ENCODE peak calls at places on chromosomes 16 and 17, in five cellular contexts. N is heart left ventricle, G is sigmoid colon, W is ovary, H is gastrocnemius medialis. J is an unnamed sample.

GRCh38 chr16:54928421-54929089 is 2.1 kb upstream of the IRX5 start:
- DNase-seq in G (no peak), H (no peak), N (peak; percentile 86), W (no peak), J (peak; percentile 55)

GRCh38 chr17:27526603-27527002 is 70.4 kb downstream of the KSR1 start:
- DNase-seq in N (no peak), W (peak; percentile 60), H (no peak), G (peak; percentile 71), J (no peak)

GRCh38 chr16:88927661-88928060 is 49.3 kb downstream of the CBFA2T3 start:
- DNase-seq in W (no peak), H (no peak), G (no peak), N (no peak), J (no peak)

GRCh38 chr17:55642741-55643140 is 79.9 kb downstream of the TMEM100 start:
- DNase-seq in H (no peak), N (no peak), G (no peak), W (no peak), J (no peak)

GRCh38 chr16:69040144-69040909 is 65.1 kb upstream of the HAS3 start:
- DNase-seq in W (no peak), H (no peak), G (peak; percentile 13), N (no peak), J (no peak)

GRCh38 chr17:78535285-78536197 is 41.7 kb downstream of the DNAH17 start:
- DNase-seq in G (peak; percentile 18), W (no peak), N (no peak), H (no peak), J (no peak)

GRCh38 chr16:65121870-65122723 is at the start of gene CDH11:
- DNase-seq in G (peak; percentile 78), H (no peak), W (peak; percentile 92), N (peak; percentile 64), J (peak; percentile 78)

GRCh38 chr17:75652934-75653549 is 13.9 kb downstream of the RECQL5 start:
- DNase-seq in N (no peak), W (no peak), G (peak; percentile 45), H (no peak), J (no peak)

GRCh38 chr16:23026777-23027362 is 122.4 kb downstream of the USP31 start:
- DNase-seq in N (no peak), G (no peak), W (no peak), H (no peak), J (no peak)

GRCh38 chr17:19554393-19554792 is 20.7 kb downstream of the SLC47A1 start:
- DNase-seq in N (no peak), G (no peak), H (no peak), W (peak; percentile 57), J (peak; percentile 46)

GRCh38 chr16:27474041-27474440 is 72.1 kb downstream of the IL21R start:
- DNase-seq in N (no peak), H (no peak), G (no peak), W (no peak), J (no peak)

GRCh38 chr17:74466111-74466784 is at the start of gene CD300A:
- DNase-seq in G (no peak), N (peak; percentile 60), W (no peak), H (no peak), J (no peak)

GRCh38 chr17:74452841-74453661 is 13.4 kb upstream of the CD300A start:
- DNase-seq in N (peak; percentile 48), G (no peak), H (no peak), W (peak; percentile 73), J (peak; percentile 55)

GRCh38 chr16:15606521-15607220 is 36.3 kb downstream of the MARF1 start:
- DNase-seq in G (no peak), H (no peak), W (no peak), N (no peak), J (no peak)

DNA sequence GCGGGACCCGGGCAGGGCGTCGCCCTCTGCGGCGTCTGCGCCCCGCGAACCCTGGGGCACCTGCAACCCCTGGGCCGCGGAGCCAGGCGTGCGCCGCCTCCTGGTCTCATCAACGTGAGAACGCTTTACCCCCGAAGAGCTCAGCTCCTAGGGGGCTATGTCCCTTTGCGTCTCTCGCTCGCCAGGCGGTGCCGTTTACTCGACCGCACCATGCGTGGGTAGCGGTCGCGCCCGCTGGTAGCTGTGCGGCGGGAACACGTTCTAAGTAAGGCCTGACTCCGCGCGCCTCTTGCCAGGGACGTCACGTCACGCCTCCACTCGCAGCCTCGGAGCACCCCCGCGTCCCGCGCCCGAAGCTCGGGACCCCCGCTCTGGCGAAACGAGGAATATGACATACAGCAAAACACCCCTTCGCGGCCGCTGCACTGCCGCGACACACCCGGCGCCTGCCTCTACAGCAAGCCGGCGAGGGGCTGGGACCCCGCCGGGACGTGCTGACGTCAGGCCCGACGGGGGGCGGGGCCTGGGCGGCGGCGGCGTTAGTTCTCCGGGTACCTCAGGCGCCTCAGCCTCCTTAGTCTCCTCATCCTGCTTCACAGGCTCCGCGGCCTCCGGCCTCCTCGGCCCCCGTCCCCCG is at the start of gene RAB11FIP3:
- DNase-seq in W (peak; percentile 87), N (peak; percentile 86), G (peak; percentile 93), H (peak; percentile 80), J (peak; percentile 84)
- TF ChIP-seq POLR2A in W (peak; percentile 84), N (peak; percentile 94), G (peak; percentile 83), H (peak; percentile 99), J (peak; percentile 89)

GRCh38 chr17:54172654-54173316 is 350.1 kb downstream of the KIF2B start:
- DNase-seq in H (no peak), W (no peak), G (no peak), N (no peak), J (no peak)
- TF ChIP-seq CTCF in H (peak; percentile 31), W (no peak), G (no peak), N (no peak), J (no peak)

GRCh38 chr17:2002767-2003329 is 22.3 kb downstream of the RTN4RL1 start:
- DNase-seq in W (no peak), G (no peak), N (no peak), H (no peak), J (no peak)
- TF ChIP-seq POLR2A in W (no peak), G (no peak), N (no peak), H (no peak), J (no peak)

GRCh38 chr17:39673335-39674081 is 5.3 kb downstream of the PNMT start:
- DNase-seq in W (no peak), H (no peak), N (no peak), G (no peak), J (no peak)

GRCh38 chr17:39670746-39671145 is 2.5 kb downstream of the PNMT start:
- DNase-seq in H (no peak), W (no peak), G (no peak), N (no peak), J (no peak)

GRCh38 chr17:39674179-39674578 is 5.9 kb downstream of the PNMT start:
- DNase-seq in W (no peak), N (no peak), H (no peak), G (no peak), J (no peak)

GRCh38 chr17:39671651-39672521 is 3.6 kb downstream of the PNMT start:
- DNase-seq in H (no peak), W (no peak), N (peak; percentile 82), G (no peak), J (no peak)

DNA sequence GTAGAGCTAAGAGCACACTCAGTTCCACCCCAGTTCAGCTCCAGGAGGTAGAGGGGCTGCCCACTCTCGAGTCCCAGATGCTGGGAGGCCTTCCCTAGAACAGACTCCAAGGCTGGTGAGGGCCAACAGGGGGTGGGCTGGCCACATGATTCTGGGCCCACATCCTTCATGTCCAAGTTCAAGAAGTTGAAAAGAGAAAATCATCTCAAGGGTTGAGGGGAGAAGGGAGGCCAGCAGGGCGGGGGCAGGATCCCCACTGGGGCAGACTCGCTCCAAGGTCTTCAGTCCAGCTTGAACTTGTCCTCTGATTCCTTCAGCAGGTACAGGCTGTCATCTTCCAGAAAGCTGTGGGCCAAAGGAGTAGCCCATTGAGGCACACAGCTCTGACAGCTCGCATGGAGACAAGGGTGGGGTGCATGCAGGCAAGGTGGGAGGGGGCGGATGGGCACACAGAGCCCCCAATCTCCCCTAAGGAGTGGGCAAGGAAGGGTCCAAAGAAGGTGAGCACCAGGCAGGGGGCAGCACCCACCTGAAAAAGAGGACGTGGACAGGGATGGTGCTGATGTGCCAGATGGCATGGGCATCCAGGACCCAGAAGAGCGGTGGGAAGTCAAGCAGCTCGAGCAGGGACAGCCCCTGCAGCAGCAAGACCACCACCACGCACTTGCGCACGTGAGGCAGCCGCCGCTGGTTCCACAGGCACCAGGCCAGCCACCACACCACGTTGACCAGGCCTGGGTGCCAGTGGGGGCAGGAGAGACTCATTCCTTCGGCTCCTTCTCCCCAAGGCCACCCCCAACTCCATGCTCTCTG is 4.5 kb downstream of the PNMT start:
- DNase-seq in N (no peak), H (no peak), G (no peak), W (no peak), J (no peak)
- TF ChIP-seq CTCF in N (no peak), H (no peak), G (no peak), W (no peak), J (no peak)

GRCh38 chr17:42019509-42020404 is at the start of gene NKIRAS2:
- DNase-seq in G (peak; percentile 97), N (peak; percentile 97), H (peak; percentile 91), W (peak; percentile 91), J (peak; percentile 92)

GRCh38 chr17:42027540-42027889 is 7.6 kb downstream of the NKIRAS2 start:
- DNase-seq in H (no peak), N (no peak), G (no peak), W (no peak), J (no peak)

GRCh38 chr17:42025191-42025579 is 5.3 kb downstream of the NKIRAS2 start:
- DNase-seq in G (no peak), W (no peak), H (no peak), N (no peak), J (no peak)

GRCh38 chr17:42026821-42027539 is 7.1 kb downstream of the NKIRAS2 start:
- DNase-seq in G (no peak), H (no peak), W (no peak), N (no peak), J (no peak)

GRCh38 chr17:42023524-42024349 is 3.8 kb downstream of the NKIRAS2 start:
- DNase-seq in N (no peak), W (no peak), G (peak; percentile 72), H (no peak), J (no peak)
- TF ChIP-seq POLR2A in N (no peak), W (no peak), G (no peak), H (no peak), J (no peak)

GRCh38 chr16:5054876-5055865 is 10.6 kb downstream of the C16orf89 start:
- DNase-seq in H (no peak), G (no peak), W (no peak), N (peak; percentile 1), J (no peak)

GRCh38 chr16:5056347-5056746 is 9.4 kb downstream of the C16orf89 start:
- DNase-seq in H (no peak), N (no peak), G (no peak), W (no peak), J (no peak)

GRCh38 chr16:5059386-5060072 is 6.2 kb downstream of the C16orf89 start:
- DNase-seq in W (no peak), G (peak; percentile 46), H (no peak), N (no peak), J (no peak)

GRCh38 chr16:5060073-5060641 is 5.6 kb downstream of the C16orf89 start:
- DNase-seq in G (peak; percentile 51), N (no peak), W (no peak), H (no peak), J (no peak)

GRCh38 chr16:5058476-5058875 is 7.3 kb downstream of the C16orf89 start:
- DNase-seq in H (no peak), G (no peak), W (no peak), N (peak; percentile 35), J (no peak)
- TF ChIP-seq CTCF in H (no peak), G (no peak), W (no peak), N (no peak), J (no peak)

J was measured in uterus.